ENCODE peak calls at places on chromosomes 5 and 9, in five cellular contexts. Q is Karpas-422, D is IMR-90, Y is H1, R is colonic mucosa. J is an unnamed sample.

GRCh38 chr9:75903785-75904360 is 13.4 kb downstream of the PCSK5 start:
- DNase-seq in Y (no peak), D (peak), R (no peak), Q (no peak), J (no peak)

GRCh38 chr9:79592736-79593493 is 21.1 kb downstream of the TLE4 start:
- DNase-seq in R (no peak), Y (no peak), D (no peak), Q (no peak), J (no peak)

GRCh38 chr9:99052849-99053715 is 51.8 kb upstream of the TGFBR1 start:
- DNase-seq in D (no peak), R (no peak), Y (no peak), Q (no peak), J (no peak)

GRCh38 chr5:98454904-98455303 is 318.6 kb upstream of the RGMB start:
- DNase-seq in Y (no peak), R (no peak), D (peak), Q (peak), J (no peak)

GRCh38 chr5:122715095-122715494 is 59.8 kb upstream of the SNX2 start:
- DNase-seq in D (peak), R (no peak), Y (no peak), Q (no peak), J (no peak)

GRCh38 chr9:136345281-136346156 is 18.0 kb downstream of the DNLZ start:
- DNase-seq in D (no peak), Y (no peak), Q (no peak), R (peak), J (peak)

GRCh38 chr9:133615101-133615896 is 6.1 kb upstream of the FAM163B start:
- DNase-seq in R (no peak), D (no peak), Y (no peak), Q (no peak), J (no peak)

GRCh38 chr5:87116821-87117512 is 150.7 kb upstream of the RASA1 start:
- DNase-seq in D (peak), Y (no peak), R (no peak), Q (no peak), J (no peak)

GRCh38 chr5:36728697-36729543 is 122.5 kb downstream of the SLC1A3 start:
- DNase-seq in Y (no peak), D (peak), Q (peak), R (no peak), J (no peak)

GRCh38 chr5:115599502-115599901 is 2.8 kb downstream of the TICAM2 start:
- DNase-seq in Q (peak), R (no peak), D (peak), Y (no peak), J (no peak)

GRCh38 chr5:98275980-98276379 is 497.5 kb upstream of the RGMB start:
- DNase-seq in R (no peak), Q (no peak), D (no peak), Y (no peak), J (no peak)

GRCh38 chr9:106075991-106076390 is 381.6 kb downstream of the TMEM38B start:
- DNase-seq in R (no peak), Q (no peak), D (peak), Y (no peak), J (no peak)

GRCh38 chr5:175129619-175130018 is 314.4 kb downstream of the DRD1 start:
- DNase-seq in D (no peak), Q (no peak), Y (no peak), R (no peak), J (no peak)

GRCh38 chr9:13274901-13275641 is 4.4 kb downstream of the MPDZ start:
- DNase-seq in R (no peak), Y (no peak), Q (no peak), D (peak), J (no peak)

GRCh38 chr9:469672-470040 is 255.0 kb downstream of the DOCK8 start:
- DNase-seq in D (no peak), Q (no peak), Y (no peak), R (peak), J (no peak)

GRCh38 chr5:82174128-82174918 is 103.8 kb downstream of the RPS23 start:
- DNase-seq in Y (peak), Q (peak), R (peak), D (peak), J (peak)

GRCh38 chr5:95406426-95407093 is 15.4 kb downstream of the FAM81B start:
- DNase-seq in Y (no peak), R (no peak), Q (no peak), D (no peak), J (no peak)

GRCh38 chr9:101977614-101978210 is 239.3 kb upstream of the GRIN3A start:
- DNase-seq in D (peak), Y (no peak), Q (peak), R (no peak), J (no peak)

GRCh38 chr9:98575379-98576346 is 133.1 kb downstream of the GABBR2 start:
- DNase-seq in Y (no peak), Q (no peak), R (no peak), D (peak), J (peak)

GRCh38 chr5:122192883-122193496 is 63.6 kb downstream of the ZNF474 start:
- DNase-seq in R (peak), D (peak), Y (no peak), Q (peak), J (peak)

GRCh38 chr5:7464182-7464581 is 68.2 kb downstream of the ADCY2 start:
- DNase-seq in D (no peak), Q (no peak), R (no peak), Y (no peak), J (peak)

GRCh38 chr5:113005454-113005853 is 28.9 kb downstream of the DCP2 start:
- DNase-seq in R (no peak), D (peak), Q (no peak), Y (no peak), J (no peak)

GRCh38 chr5:31692561-31693221 is 53.8 kb downstream of the PDZD2 start:
- DNase-seq in Q (no peak), D (no peak), R (no peak), Y (no peak), J (no peak)

GRCh38 chr9:69580582-69580945 is 91.6 kb downstream of the APBA1 start:
- DNase-seq in Y (no peak), Q (no peak), R (no peak), D (no peak), J (no peak)

GRCh38 chr5:123151227-123151951 is 62.3 kb downstream of the PRDM6 start:
- DNase-seq in Q (no peak), Y (no peak), D (no peak), R (no peak), J (peak)

GRCh38 chr5:151632941-151633340 is 41.8 kb upstream of the FAT2 start:
- DNase-seq in R (no peak), D (no peak), Q (no peak), Y (no peak), J (no peak)

GRCh38 chr9:120376101-120376500 is 203.9 kb downstream of the CDK5RAP2 start:
- DNase-seq in Q (no peak), D (no peak), R (no peak), Y (no peak), J (no peak)
- H3K27ac ChIP-seq in Q (no peak), D (no peak), R (no peak), Y (no peak), J (no peak)

GRCh38 chr9:122201641-122202040 is 27.1 kb downstream of the LHX6 start:
- DNase-seq in R (no peak), Y (no peak), Q (no peak), D (peak), J (no peak)
- H3K9ac ChIP-seq in R (no peak), Y (no peak), Q (no peak), D (no peak), J (no peak)

GRCh38 chr5:172189693-172190296 is 1.8 kb upstream of the STK10 start:
- DNase-seq in R (no peak), D (no peak), Q (no peak), Y (no peak), J (peak)

GRCh38 chr5:172188033-172188892 is at the start of gene STK10:
- DNase-seq in D (peak), R (peak), Y (no peak), Q (peak), J (peak)

GRCh38 chr5:172186114-172186695 is 1.8 kb downstream of the STK10 start:
- DNase-seq in Q (no peak), R (no peak), Y (no peak), D (no peak), J (no peak)

GRCh38 chr5:172187118-172188032 is 649 bp downstream of the STK10 start:
- DNase-seq in Y (no peak), R (peak), D (peak), Q (peak), J (peak)

GRCh38 chr5:172188893-172189692 is 1.1 kb upstream of the STK10 start:
- DNase-seq in Q (no peak), R (no peak), D (peak), Y (no peak), J (peak)
- H3K27ac ChIP-seq in Q (no peak), R (peak), D (no peak), Y (no peak), J (peak)

DNA sequence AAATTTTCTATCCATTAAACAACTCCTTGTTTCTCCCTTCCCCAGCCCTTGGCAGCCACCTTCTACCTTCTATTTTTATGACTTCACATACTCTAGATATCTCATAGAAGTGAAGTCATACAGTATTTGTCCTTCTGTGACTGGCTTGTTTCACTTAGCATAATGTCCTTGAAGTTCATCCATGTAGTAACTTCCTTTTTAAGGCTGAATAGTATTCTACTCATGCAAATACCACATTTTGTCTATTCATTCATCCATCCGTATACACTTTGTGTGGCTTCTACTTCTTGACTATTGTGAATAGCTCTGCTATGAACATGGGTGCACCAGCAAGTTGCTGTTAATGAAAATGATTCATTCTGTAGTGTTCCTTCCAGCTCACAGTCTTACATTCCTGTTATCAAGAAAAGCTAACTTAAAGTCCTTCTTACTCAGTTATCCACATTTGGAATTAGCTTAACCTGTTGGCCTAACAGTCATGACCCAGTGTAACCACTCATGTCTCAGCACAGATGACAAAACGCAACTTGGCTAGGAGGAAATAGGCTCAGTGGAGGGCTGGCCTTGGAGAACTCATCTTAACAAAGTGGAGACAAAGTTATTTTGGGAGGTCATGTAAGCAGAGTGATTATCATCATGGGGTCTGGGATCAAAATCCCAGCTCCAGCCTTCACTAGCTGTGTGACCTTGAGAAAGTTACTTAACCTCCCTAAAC is 129.7 kb upstream of the MAP3K1 start:
- DNase-seq in Y (no peak), R (no peak), Q (no peak), D (peak), J (no peak)
- H3K9ac ChIP-seq in Y (no peak), R (no peak), Q (no peak), D (no peak), J (no peak)

DNA sequence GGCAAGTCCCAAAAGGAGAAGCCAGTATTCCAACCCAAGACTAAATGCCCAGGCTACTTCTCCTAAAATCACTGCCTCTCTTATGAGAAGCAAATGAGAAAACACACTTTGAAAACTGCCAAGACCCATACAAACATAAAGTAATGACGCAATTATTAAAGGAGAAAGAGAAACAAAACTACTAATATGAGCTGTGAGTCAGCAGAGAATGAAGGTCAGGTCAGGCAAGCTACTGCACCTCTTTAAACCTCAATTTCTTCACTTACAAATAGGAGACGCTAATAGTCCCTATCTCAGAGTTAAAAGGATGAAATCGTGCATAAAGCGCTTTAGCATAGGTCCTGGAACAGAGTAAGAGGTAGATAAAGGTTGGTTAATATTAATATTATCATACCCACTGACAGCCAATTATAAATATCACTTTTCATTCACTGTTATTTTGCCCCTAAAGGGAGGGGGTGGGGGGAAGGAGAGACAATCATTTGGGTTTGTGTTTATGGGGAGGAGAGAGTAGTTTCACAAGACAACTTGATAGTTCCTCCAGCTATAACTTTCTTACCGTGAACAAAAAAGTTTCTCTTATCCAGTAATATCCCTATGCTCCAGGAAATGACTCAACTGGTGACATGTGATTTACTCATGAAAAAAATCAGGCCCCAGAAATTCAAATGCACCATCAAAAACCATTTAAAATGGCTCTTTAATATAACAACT is 3.6 kb downstream of the PSMB7 start:
- DNase-seq in Q (no peak), D (peak), R (no peak), Y (no peak), J (no peak)
- H3K27ac ChIP-seq in Q (no peak), D (peak), R (no peak), Y (no peak), J (no peak)

DNA sequence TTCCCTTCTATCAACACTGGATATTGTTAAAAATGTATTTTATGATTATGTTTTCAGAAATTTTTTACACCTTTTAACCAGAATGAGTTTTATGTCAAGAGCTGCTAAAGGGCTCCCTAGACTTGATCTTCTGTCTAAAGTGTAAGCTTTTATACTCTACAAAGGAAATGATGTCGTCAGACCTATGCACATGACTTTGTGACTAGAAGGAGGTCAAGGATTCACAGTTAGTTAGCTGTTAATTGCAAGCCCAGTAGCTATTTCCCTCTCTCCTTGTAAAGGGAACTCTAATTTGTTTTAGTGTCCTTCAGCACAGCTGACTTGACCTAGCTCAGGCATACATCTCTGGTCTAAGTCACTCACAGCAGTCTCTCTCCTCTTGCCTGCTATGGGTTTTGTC is 173.4 kb upstream of the NREP start:
- DNase-seq in Y (no peak), Q (no peak), R (no peak), D (peak), J (no peak)
- H3K9ac ChIP-seq in Y (no peak), Q (no peak), R (no peak), D (no peak), J (no peak)

GRCh38 chr5:178227929-178228328 is 4.7 kb downstream of the PHYKPL start:
- DNase-seq in Q (no peak), R (no peak), Y (no peak), D (no peak), J (no peak)
- H3K27ac ChIP-seq in Q (no peak), R (peak), Y (no peak), D (no peak), J (no peak)

DNA sequence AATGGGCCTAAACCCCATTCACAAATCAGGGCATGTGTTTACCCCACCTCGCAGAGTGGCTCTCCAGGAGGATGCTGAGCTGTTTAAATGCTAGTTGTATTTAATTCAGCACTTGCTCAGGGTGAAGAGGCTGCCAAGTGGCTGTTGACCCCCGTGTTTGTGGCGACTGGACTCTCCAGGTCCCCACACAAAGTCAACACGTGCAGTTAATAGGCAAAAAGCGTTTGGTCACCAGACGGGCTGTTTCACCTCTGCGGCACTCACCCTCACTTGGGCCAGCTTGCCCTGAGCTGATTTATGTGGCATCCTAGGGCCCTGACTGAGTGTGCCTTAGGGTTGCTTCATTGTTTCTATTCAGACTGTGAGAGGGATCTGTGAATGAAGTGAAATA is 152.3 kb downstream of the GAS1 start:
- DNase-seq in D (no peak), Y (no peak), Q (no peak), R (no peak), J (no peak)
- H3K9ac ChIP-seq in D (peak), Y (no peak), Q (no peak), R (no peak), J (no peak)